ENCODE peak calls at places on chromosomes 12 and 14, in six cellular contexts. T is BJ, L is GM20000, H is AG04450, F is lung, X is osteocyte. R is an unnamed sample.

GRCh38 chr12:80352476-80352875 is 91.6 kb upstream of the PTPRQ start:
- DNase-seq in T (no peak), L (no peak), H (no peak), F (no peak), X (no peak), R (no peak)

GRCh38 chr14:24351517-24351916 is 11.7 kb upstream of the RIPK3 start:
- DNase-seq in T (no peak), L (no peak), H (no peak), F (no peak), X (no peak), R (no peak)

GRCh38 chr12:25828188-25828587 is 130.3 kb upstream of the RASSF8 start:
- DNase-seq in T (no peak), L (no peak), H (no peak), F (no peak), X (no peak), R (no peak)

GRCh38 chr12:93638954-93639353 is 38.2 kb upstream of the CRADD start:
- DNase-seq in T (no peak), L (no peak), H (no peak), F (no peak), X (peak), R (no peak)

GRCh38 chr14:103016071-103016470 is 41.3 kb downstream of the CDC42BPB start:
- DNase-seq in T (no peak), L (no peak), H (no peak), F (no peak), X (no peak), R (no peak)

GRCh38 chr12:126747530-126748149 is 1519.3 kb upstream of the TMEM132C start:
- DNase-seq in T (no peak), L (peak), H (no peak), F (peak), X (no peak), R (no peak)

GRCh38 chr12:4148418-4149056 is 125.0 kb upstream of the CCND2 start:
- DNase-seq in T (no peak), L (no peak), H (no peak), F (no peak), X (peak), R (no peak)

GRCh38 chr14:81455344-81455743 is 55.2 kb upstream of the STON2 start:
- DNase-seq in T (no peak), L (no peak), H (no peak), F (no peak), X (no peak), R (no peak)

GRCh38 chr12:96502949-96503532 is 13.7 kb downstream of the CFAP54 start:
- DNase-seq in T (no peak), L (no peak), H (no peak), F (no peak), X (no peak), R (no peak)

GRCh38 chr12:29212682-29213397 is 63.8 kb downstream of the FAR2 start:
- DNase-seq in T (no peak), L (no peak), H (no peak), F (no peak), X (no peak), R (no peak)

GRCh38 chr12:54991992-54992377 is 7.4 kb upstream of the TESPA1 start:
- DNase-seq in T (no peak), L (peak), H (no peak), F (no peak), X (no peak), R (no peak)

GRCh38 chr12:6425588-6426531 is 18.9 kb upstream of the CD27 start:
- DNase-seq in T (no peak), L (peak), H (no peak), F (no peak), X (no peak), R (no peak)

GRCh38 chr12:7695159-7695930 is at the start of gene GDF3:
- DNase-seq in T (no peak), L (no peak), H (no peak), F (peak), X (no peak), R (no peak)

GRCh38 chr14:65044596-65044959 is 57.7 kb downstream of the MAX start:
- DNase-seq in T (no peak), L (no peak), H (no peak), F (peak), X (peak), R (no peak)

GRCh38 chr12:45732936-45733335 is 3.4 kb downstream of the ARID2 start:
- DNase-seq in T (no peak), L (no peak), H (no peak), F (no peak), X (no peak), R (no peak)

GRCh38 chr12:54360717-54361456 is 3.4 kb downstream of the GPR84 start:
- DNase-seq in T (no peak), L (peak), H (no peak), F (peak), X (peak), R (no peak)

GRCh38 chr14:91728616-91729183 is 3.2 kb downstream of the CATSPERB start:
- DNase-seq in T (no peak), L (no peak), H (no peak), F (no peak), X (no peak), R (peak)

DNA sequence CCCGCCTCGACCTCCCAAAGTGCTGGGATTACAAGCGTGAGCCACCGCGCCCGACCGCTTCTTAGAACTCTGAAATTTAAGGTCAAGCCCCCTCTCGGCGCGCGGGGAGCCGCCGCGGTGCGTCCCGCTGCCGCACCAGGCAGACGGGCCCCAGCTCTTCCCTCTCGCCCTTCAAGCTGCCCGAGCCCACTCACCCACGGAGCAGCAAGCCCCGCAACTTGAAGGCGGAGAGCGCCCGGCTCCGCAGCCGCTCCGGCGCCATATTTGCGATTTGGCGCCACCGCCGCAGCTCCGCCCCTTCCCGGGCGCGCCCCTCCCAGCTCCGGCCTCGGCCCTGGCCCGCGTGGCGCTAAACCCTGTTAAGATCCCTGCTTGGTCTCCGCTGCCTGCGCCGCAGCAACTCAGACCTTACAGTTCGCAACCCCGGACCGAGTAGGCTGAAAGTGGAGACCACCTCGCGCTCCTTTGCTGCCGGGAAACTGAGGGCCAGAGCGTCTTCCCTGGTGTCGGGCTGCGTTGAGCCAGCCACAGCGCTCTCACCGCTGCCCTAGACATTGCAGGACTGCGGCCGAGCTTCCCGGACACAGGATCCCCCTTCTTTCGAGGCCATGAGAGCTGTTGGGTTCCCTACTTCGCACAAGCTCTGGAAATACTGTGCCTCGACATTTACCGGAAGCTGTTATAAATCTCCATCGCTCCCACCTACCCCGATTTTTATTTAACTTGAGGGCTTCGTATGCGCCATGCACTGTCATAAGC is at the start of gene POLE2:
- DNase-seq in T (no peak), L (peak), H (no peak), F (peak), X (peak), R (no peak)
- TF ChIP-seq CTCF in T (no peak), L (no peak), H (no peak), F (no peak), X (no peak), R (no peak)

DNA sequence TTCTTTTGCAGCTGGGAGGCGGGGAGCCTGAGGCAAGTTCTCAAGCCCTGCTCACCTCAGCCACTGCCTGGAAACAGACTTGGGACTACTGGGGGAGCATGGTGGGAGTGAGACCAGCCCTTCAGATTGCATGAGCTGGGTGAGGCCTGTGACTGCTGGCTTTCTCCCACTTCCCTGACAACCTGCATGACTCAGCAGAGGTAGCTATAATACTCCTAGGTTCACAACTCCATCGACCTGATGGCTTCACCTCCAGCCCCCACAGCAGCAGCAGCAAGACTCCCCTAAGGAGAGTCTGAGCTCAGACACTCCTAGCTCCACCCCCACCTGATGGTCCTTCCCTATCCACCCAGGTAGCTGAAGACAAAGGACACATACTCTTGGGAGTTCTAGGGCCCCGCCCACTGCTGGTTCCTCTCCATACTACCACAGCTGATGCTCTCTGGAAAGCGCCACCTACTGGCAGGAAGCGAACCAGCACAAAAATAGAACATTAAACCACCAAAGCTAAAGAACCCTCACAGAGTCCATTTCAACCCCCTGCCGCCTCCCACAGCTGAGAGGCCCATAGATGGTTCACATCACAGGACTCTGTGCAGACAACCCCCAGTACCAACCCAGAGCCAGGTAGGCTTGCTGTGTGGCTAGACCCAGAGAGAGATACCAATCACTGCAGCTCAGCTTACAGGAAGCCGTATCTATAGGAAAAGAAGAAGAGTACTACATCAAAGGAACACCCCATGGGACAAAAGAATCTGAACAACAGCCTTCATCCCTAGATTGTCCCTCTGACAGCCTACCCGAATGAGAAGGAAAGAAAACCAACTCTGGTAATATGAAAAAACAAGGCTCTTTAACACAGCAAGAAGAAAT is 68.7 kb downstream of the RPAP3 start:
- DNase-seq in T (no peak), L (no peak), H (no peak), F (peak), X (no peak), R (no peak)
- TF ChIP-seq CTCF in T (peak), L (peak), H (peak), F (peak), X (peak), R (peak)

DNA sequence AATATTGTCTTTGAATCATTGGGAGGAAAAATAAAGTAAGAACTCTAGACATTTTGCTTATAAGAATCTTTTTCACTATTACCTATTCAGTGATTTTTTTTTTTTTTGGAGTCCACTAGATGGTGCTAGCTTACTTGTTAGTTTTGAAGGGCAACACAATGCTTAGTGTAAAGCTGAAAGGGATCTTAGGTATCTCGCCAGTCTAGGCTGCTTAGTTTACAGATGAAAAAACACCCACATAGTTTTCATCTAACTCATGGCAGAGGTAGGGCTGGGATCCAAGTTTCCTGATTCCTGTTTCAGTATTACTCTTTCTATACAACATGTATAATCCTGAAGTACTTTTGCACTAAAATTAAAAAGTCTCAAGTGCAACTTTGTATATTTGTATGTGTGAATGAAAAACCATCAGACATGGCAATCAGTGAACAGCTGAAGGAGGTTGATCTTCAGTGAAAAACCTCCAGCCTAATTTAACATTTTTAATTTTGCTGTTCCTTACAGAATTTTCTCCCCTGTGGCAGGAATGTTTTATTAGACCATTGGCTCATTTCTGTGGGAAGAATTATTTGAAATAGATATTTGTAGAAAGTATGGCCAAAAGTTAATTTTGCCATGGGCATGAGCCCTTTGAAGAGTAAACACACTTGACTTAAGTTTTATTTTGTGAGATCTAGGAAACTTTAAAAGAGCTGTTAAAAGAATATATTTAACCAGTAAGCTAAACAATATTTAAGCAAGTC is 40.7 kb downstream of the LRRIQ1 start:
- DNase-seq in T (peak), L (peak), H (peak), F (no peak), X (no peak), R (peak)
- TF ChIP-seq CTCF in T (peak), L (peak), H (peak), F (no peak), X (peak), R (peak)

DNA sequence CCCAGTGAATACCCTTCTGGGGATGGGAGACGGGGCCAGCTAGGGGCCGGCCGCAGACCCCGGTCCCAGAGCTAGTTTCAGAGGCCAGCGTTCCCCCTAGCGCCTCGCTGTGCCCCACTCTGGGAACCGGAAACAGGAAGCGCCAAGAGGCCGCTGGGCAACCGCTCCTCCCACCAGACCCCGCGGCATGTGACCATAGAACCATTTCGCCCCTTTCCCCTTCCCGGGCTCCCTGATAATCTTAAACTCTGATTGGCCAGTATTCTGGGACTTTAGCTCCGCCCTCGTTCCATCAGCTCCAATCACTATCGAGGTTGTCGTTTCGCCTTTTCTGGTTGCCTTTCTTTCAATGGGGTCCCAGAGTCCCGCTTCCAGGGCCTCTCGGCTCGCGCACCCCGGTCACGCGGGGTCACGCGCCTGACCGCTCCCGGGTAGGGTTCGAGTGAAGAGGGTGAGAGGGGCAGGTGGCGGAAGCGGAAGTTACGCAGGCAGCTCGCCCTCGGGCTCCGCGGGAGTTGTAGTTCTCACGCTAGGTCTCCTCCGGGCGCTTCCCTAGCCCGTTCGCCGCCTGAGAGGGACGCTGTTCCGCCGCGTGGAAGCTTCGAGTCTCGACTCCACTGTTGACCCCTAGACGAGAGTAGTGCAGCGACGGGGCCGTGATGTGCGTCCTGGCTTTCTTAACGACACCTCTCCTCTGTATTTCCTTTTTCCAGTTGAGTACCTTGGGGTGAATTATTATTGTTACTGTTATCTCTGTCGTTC is at the start of gene M6PR:
- DNase-seq in T (peak), L (peak), H (peak), F (peak), X (peak), R (peak)
- TF ChIP-seq CTCF in T (peak), L (peak), H (peak), F (peak), X (peak), R (peak)